ENCODE peak calls at places on chromosomes 1 and 21, in eight cellular contexts. U, I, H, W, K, T, E and R are unnamed samples.

GRCh38 chr21:21860888-21861287 is 862.7 kb downstream of the NCAM2 start:
- DNase-seq in T (no peak), E (peak), W (no peak), I (no peak), K (no peak), H (no peak), U (no peak), R (no peak)

GRCh38 chr1:178870944-178871343 is at the start of gene ANGPTL1:
- DNase-seq in U (peak), I (no peak), H (no peak), W (no peak), K (no peak), T (no peak), E (peak), R (no peak)

GRCh38 chr1:172489847-172490246 is 43.1 kb upstream of the SUCO start:
- DNase-seq in T (no peak), E (no peak), H (no peak), U (no peak), K (no peak), I (no peak), W (no peak), R (no peak)

GRCh38 chr21:9756677-9757076 is 764.7 kb upstream of the TPTE start:
- DNase-seq in I (no peak), U (no peak), T (no peak), E (no peak), H (no peak), K (no peak), W (no peak), R (no peak)

GRCh38 chr1:175152006-175152652 is 40.4 kb downstream of the KIAA0040 start:
- DNase-seq in W (peak), K (no peak), U (peak), E (peak), T (peak), H (no peak), I (peak), R (peak)

GRCh38 chr1:19564366-19564765 is 79.0 kb upstream of the CAPZB start:
- DNase-seq in I (no peak), H (no peak), T (no peak), E (no peak), K (no peak), U (no peak), W (no peak), R (no peak)

GRCh38 chr1:65049941-65050713 is 83.8 kb upstream of the JAK1 start:
- DNase-seq in H (no peak), I (no peak), W (no peak), U (no peak), E (no peak), T (no peak), K (no peak), R (peak)

GRCh38 chr21:36155603-36156338 is 853 bp upstream of the DOP1B start:
- DNase-seq in W (no peak), T (no peak), E (no peak), U (peak), H (no peak), I (no peak), K (no peak), R (no peak)

GRCh38 chr1:27235827-27236226 is 1.4 kb downstream of the WDTC1 start:
- DNase-seq in W (no peak), H (no peak), T (peak), U (no peak), I (no peak), E (peak), K (no peak), R (no peak)

GRCh38 chr1:99279525-99279924 is 15.2 kb downstream of the PLPPR4 start:
- DNase-seq in T (no peak), U (peak), K (no peak), I (no peak), W (no peak), H (no peak), E (peak), R (no peak)

GRCh38 chr1:85078903-85079302 is 30.6 kb upstream of the MCOLN3 start:
- DNase-seq in I (no peak), W (no peak), K (no peak), E (peak), H (no peak), U (no peak), T (no peak), R (no peak)

GRCh38 chr1:211487672-211488208 is 4.2 kb downstream of the RD3 start:
- DNase-seq in I (no peak), E (no peak), K (no peak), U (no peak), T (no peak), H (no peak), W (no peak), R (no peak)

GRCh38 chr1:34906756-34907155 is 22.7 kb downstream of the DLGAP3 start:
- DNase-seq in K (no peak), W (no peak), U (no peak), E (no peak), H (no peak), T (no peak), I (no peak), R (no peak)

GRCh38 chr1:2322065-2322571 is 69.2 kb downstream of the MORN1 start:
- DNase-seq in W (no peak), T (no peak), U (peak), E (peak), K (peak), H (peak), I (no peak), R (no peak)

GRCh38 chr1:21659924-21660326 is 9.2 kb downstream of the RAP1GAP start:
- DNase-seq in W (no peak), K (no peak), U (no peak), I (no peak), T (no peak), H (no peak), E (no peak), R (no peak)

GRCh38 chr21:28959367-28960099 is 33.1 kb downstream of the LTN1 start:
- DNase-seq in H (peak), W (no peak), I (no peak), K (no peak), E (peak), U (no peak), T (no peak), R (no peak)

GRCh38 chr1:51340380-51340779 is 10.0 kb upstream of the TTC39A start:
- DNase-seq in U (peak), K (no peak), T (no peak), I (no peak), W (no peak), H (no peak), E (peak), R (no peak)

GRCh38 chr1:220880726-220881506 is 1.7 kb downstream of the HLX start:
- DNase-seq in K (no peak), T (peak), W (peak), I (no peak), U (peak), H (peak), E (peak), R (peak)

GRCh38 chr1:192170196-192170984 is 12.1 kb downstream of the RGS18 start:
- DNase-seq in W (no peak), T (no peak), I (no peak), E (no peak), K (no peak), H (no peak), U (no peak), R (no peak)

GRCh38 chr1:73604739-73605138 is 593.2 kb downstream of the LRRIQ3 start:
- DNase-seq in W (no peak), I (no peak), E (no peak), T (no peak), K (peak), H (no peak), U (no peak), R (no peak)

GRCh38 chr1:90782046-90782445 is 64.9 kb upstream of the BARHL2 start:
- DNase-seq in W (no peak), K (no peak), H (no peak), T (no peak), U (no peak), E (no peak), I (no peak), R (no peak)